ENCODE peak calls at places on chromosomes 1 and 21, in ten cellular contexts. X is cardiac muscle cell, S is AG04450, J is fibroblast of villous mesenchyme, E is choroid plexus epithelial cell, N is PC-3, Y is fibroblast of the aortic adventitia, T is testis, L is neural progenitor cell, D is fibroblast of lung. I is an unnamed sample.

GRCh38 chr1:2003564-2004131 is at the start of gene CFAP74:
- DNase-seq in X (peak), S (no peak), J (peak), E (peak), N (no peak), Y (peak), T (peak), L (peak), D (peak), I (peak)

GRCh38 chr1:27906764-27907163 is 28.0 kb upstream of the SMPDL3B start:
- DNase-seq in X (no peak), S (no peak), J (no peak), E (no peak), N (no peak), Y (no peak), T (no peak), L (no peak), D (peak), I (no peak)

GRCh38 chr1:2610036-2610720 is 22.6 kb downstream of the MMEL1 start:
- DNase-seq in X (no peak), S (no peak), J (no peak), E (no peak), N (no peak), Y (no peak), T (peak), L (no peak), D (no peak), I (no peak)

GRCh38 chr1:163115887-163116286 is 46.7 kb downstream of the RGS4 start:
- DNase-seq in X (no peak), S (no peak), J (no peak), E (no peak), N (no peak), Y (no peak), T (no peak), L (no peak), D (no peak), I (no peak)

GRCh38 chr1:201461783-201462441 is 7.1 kb downstream of the PHLDA3 start:
- DNase-seq in X (peak), S (peak), J (peak), E (peak), N (peak), Y (peak), T (peak), L (no peak), D (peak), I (peak)

GRCh38 chr1:58447891-58448290 is 98.6 kb downstream of the OMA1 start:
- DNase-seq in X (peak), S (no peak), J (peak), E (peak), N (no peak), Y (no peak), T (no peak), L (no peak), D (peak), I (no peak)

GRCh38 chr1:178651742-178652141 is 73.3 kb upstream of the RALGPS2 start:
- DNase-seq in X (peak), S (no peak), J (peak), E (no peak), N (no peak), Y (peak), T (no peak), L (no peak), D (peak), I (peak)

GRCh38 chr1:76939107-76939816 is 72.0 kb downstream of the ST6GALNAC5 start:
- DNase-seq in X (peak), S (no peak), J (peak), E (peak), N (no peak), Y (peak), T (no peak), L (no peak), D (peak), I (peak)

GRCh38 chr1:200029035-200029623 is 1.6 kb downstream of the NR5A2 start:
- DNase-seq in X (peak), S (no peak), J (no peak), E (no peak), N (peak), Y (no peak), T (peak), L (peak), D (peak), I (no peak)

GRCh38 chr1:212610575-212610967 is 2.0 kb downstream of the ATF3 start:
- DNase-seq in X (no peak), S (no peak), J (no peak), E (no peak), N (no peak), Y (no peak), T (no peak), L (no peak), D (no peak), I (no peak)

GRCh38 chr1:10973552-10973951 is 38.9 kb upstream of the TARDBP start:
- DNase-seq in X (peak), S (peak), J (peak), E (no peak), N (no peak), Y (peak), T (peak), L (peak), D (peak), I (peak)

GRCh38 chr1:206723500-206724472 is 39.1 kb downstream of the MAPKAPK2 start:
- DNase-seq in X (peak), S (no peak), J (peak), E (peak), N (peak), Y (peak), T (no peak), L (peak), D (peak), I (peak)

GRCh38 chr1:234262754-234263105 is 110.5 kb upstream of the COA6 start:
- DNase-seq in X (no peak), S (no peak), J (no peak), E (peak), N (no peak), Y (no peak), T (no peak), L (no peak), D (no peak), I (no peak)

GRCh38 chr21:42818328-42818749 is 61.0 kb downstream of the WDR4 start:
- DNase-seq in X (peak), S (no peak), J (peak), E (peak), N (peak), Y (peak), T (peak), L (peak), D (peak), I (peak)

GRCh38 chr1:43531453-43531905 is 796 bp downstream of the PTPRF start:
- DNase-seq in X (peak), S (no peak), J (peak), E (no peak), N (peak), Y (no peak), T (no peak), L (peak), D (no peak), I (no peak)

GRCh38 chr21:36322083-36322424 is 2.1 kb downstream of the MORC3 start:
- DNase-seq in X (no peak), S (no peak), J (no peak), E (no peak), N (no peak), Y (no peak), T (no peak), L (no peak), D (no peak), I (no peak)

GRCh38 chr1:37449936-37450335 is 24.4 kb upstream of the ZC3H12A start:
- DNase-seq in X (no peak), S (no peak), J (no peak), E (no peak), N (no peak), Y (no peak), T (no peak), L (no peak), D (no peak), I (no peak)

GRCh38 chr1:236063919-236064673 is 794 bp downstream of the NID1 start:
- DNase-seq in X (peak), S (no peak), J (peak), E (peak), N (peak), Y (peak), T (peak), L (peak), D (peak), I (peak)

GRCh38 chr1:160544647-160545046 is 21.6 kb upstream of the SLAMF6 start:
- DNase-seq in X (peak), S (no peak), J (peak), E (peak), N (peak), Y (peak), T (no peak), L (peak), D (no peak), I (peak)

GRCh38 chr1:55965981-55966461 is 613.3 kb downstream of the PLPP3 start:
- DNase-seq in X (no peak), S (peak), J (peak), E (peak), N (peak), Y (peak), T (no peak), L (no peak), D (no peak), I (no peak)

GRCh38 chr21:42654179-42654912 is 925 bp downstream of the PDE9A start:
- DNase-seq in X (no peak), S (no peak), J (peak), E (no peak), N (no peak), Y (no peak), T (no peak), L (peak), D (no peak), I (no peak)

GRCh38 chr1:220810179-220810653 is 23.5 kb downstream of the MTARC1 start:
- DNase-seq in X (peak), S (peak), J (peak), E (peak), N (peak), Y (peak), T (peak), L (peak), D (peak), I (peak)

GRCh38 chr1:115068780-115069179 is 20.5 kb downstream of the TSPAN2 start:
- DNase-seq in X (no peak), S (no peak), J (no peak), E (no peak), N (no peak), Y (no peak), T (no peak), L (no peak), D (no peak), I (no peak)

GRCh38 chr1:156106624-156107488 is 7.7 kb upstream of the LMNA start:
- DNase-seq in X (peak), S (no peak), J (peak), E (peak), N (peak), Y (peak), T (no peak), L (peak), D (no peak), I (no peak)

GRCh38 chr1:17998889-17999288 is 108.7 kb upstream of the IGSF21 start:
- DNase-seq in X (peak), S (no peak), J (no peak), E (peak), N (peak), Y (peak), T (no peak), L (no peak), D (no peak), I (no peak)
- TF ChIP-seq CTCF in X (peak), S (peak), J (no peak), E (peak), N (peak), Y (peak), T (no peak), L (peak), D (peak), I (peak)

GRCh38 chr1:33332357-33332789 is 11.5 kb upstream of the A3GALT2 start:
- DNase-seq in X (peak), S (no peak), J (peak), E (peak), N (no peak), Y (peak), T (no peak), L (no peak), D (no peak), I (peak)

GRCh38 chr1:33332881-33333280 is 12.0 kb upstream of the A3GALT2 start:
- DNase-seq in X (no peak), S (no peak), J (no peak), E (no peak), N (no peak), Y (no peak), T (no peak), L (no peak), D (no peak), I (no peak)

GRCh38 chr1:33336580-33336979 is 15.7 kb upstream of the A3GALT2 start:
- DNase-seq in X (no peak), S (no peak), J (no peak), E (peak), N (no peak), Y (no peak), T (no peak), L (no peak), D (no peak), I (no peak)

GRCh38 chr1:33334081-33334552 is 13.2 kb upstream of the A3GALT2 start:
- DNase-seq in X (peak), S (no peak), J (peak), E (peak), N (no peak), Y (peak), T (peak), L (peak), D (peak), I (peak)

GRCh38 chr1:33335020-33335419 is 14.1 kb upstream of the A3GALT2 start:
- DNase-seq in X (peak), S (no peak), J (peak), E (peak), N (no peak), Y (peak), T (no peak), L (no peak), D (no peak), I (no peak)
- H3K4me3 ChIP-seq in X (no peak), S (no peak), J (no peak), E (no peak), N (no peak), Y (no peak), T (no peak), L (no peak), D (no peak), I (no peak)

DNA sequence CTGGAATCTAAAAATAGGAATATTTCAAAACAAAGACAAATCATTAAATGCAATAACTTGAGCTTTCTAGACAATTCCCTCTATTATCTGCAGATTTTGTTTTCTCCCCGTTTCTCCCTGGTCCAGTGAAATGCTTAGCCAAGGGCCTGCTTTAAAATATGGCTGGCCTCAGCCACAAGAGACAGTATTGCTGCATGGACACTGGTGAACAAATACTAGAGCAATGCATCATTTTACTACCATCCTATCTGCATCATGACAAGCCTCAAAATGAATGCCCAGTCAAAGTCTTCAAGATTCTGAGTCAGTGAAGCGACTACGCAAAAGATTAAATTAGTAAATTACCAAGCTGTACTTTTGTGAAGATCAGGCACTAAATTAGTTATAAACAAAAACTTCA is 80.5 kb downstream of the ENAH start:
- DNase-seq in X (peak), S (no peak), J (peak), E (peak), N (peak), Y (peak), T (no peak), L (no peak), D (peak), I (peak)
- TF ChIP-seq CTCF in X (peak), S (peak), J (peak), E (peak), N (peak), Y (peak), T (peak), L (no peak), D (peak), I (peak)

GRCh38 chr1:87146986-87147385 is 181.7 kb upstream of the LMO4 start:
- DNase-seq in X (no peak), S (no peak), J (no peak), E (no peak), N (no peak), Y (no peak), T (no peak), L (no peak), D (no peak), I (no peak)
- H3K4me3 ChIP-seq in X (no peak), S (no peak), J (no peak), E (no peak), N (no peak), Y (no peak), T (no peak), L (no peak), D (no peak), I (no peak)

GRCh38 chr1:83998205-83998598 is 730 bp downstream of the TTLL7 start:
- DNase-seq in X (peak), S (no peak), J (no peak), E (peak), N (no peak), Y (peak), T (no peak), L (no peak), D (peak), I (peak)
- TF ChIP-seq CTCF in X (no peak), S (no peak), J (no peak), E (no peak), N (no peak), Y (no peak), T (no peak), L (no peak), D (no peak), I (peak)

DNA sequence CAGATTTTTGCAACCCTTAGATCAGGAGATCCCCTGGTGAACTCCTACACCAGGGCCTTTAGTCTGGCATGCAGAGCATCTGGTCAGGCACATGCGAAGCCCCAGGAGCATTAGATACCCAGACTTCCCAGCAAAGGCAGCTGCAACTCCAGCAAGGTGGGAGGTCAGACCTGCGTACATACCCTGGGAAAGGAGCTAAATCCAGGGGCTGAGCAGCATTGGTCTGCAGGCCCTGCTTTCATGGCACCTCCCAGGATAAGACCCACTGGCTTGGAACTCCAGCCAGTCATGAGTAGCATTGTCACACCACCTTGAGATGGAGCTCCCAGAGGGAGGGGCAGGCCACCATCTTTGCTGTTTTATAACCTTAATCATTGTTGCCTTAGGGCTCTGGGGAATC is 92.3 kb downstream of the KCNT2 start:
- DNase-seq in X (no peak), S (no peak), J (no peak), E (peak), N (no peak), Y (no peak), T (no peak), L (peak), D (no peak), I (no peak)
- H3K4me3 ChIP-seq in X (no peak), S (no peak), J (no peak), E (no peak), N (no peak), Y (no peak), T (no peak), L (no peak), D (no peak), I (no peak)

GRCh38 chr1:5644281-5645134 is 347.7 kb downstream of the NPHP4 start:
- DNase-seq in X (no peak), S (no peak), J (no peak), E (no peak), N (no peak), Y (no peak), T (no peak), L (no peak), D (no peak), I (no peak)

GRCh38 chr1:5639323-5639722 is 352.9 kb downstream of the NPHP4 start:
- DNase-seq in X (no peak), S (no peak), J (no peak), E (no peak), N (no peak), Y (no peak), T (no peak), L (no peak), D (no peak), I (no peak)

GRCh38 chr1:5638582-5638981 is 353.6 kb downstream of the NPHP4 start:
- DNase-seq in X (no peak), S (no peak), J (no peak), E (no peak), N (no peak), Y (no peak), T (no peak), L (no peak), D (no peak), I (no peak)

GRCh38 chr1:5643360-5644090 is 348.7 kb downstream of the NPHP4 start:
- DNase-seq in X (no peak), S (no peak), J (no peak), E (no peak), N (no peak), Y (no peak), T (no peak), L (no peak), D (no peak), I (no peak)

GRCh38 chr1:5640845-5641244 is 351.4 kb downstream of the NPHP4 start:
- DNase-seq in X (no peak), S (no peak), J (no peak), E (no peak), N (no peak), Y (no peak), T (no peak), L (peak), D (no peak), I (no peak)
- TF ChIP-seq CTCF in X (no peak), S (no peak), J (no peak), E (no peak), N (peak), Y (no peak), T (peak), L (peak), D (no peak), I (no peak)

I was measured in fibroblast of pulmonary artery.